ENCODE peak calls at places on chromosome 1, in nine cellular contexts. E is naive thymus-derived CD4-positive, alpha-beta T cell; Q is activated CD4-positive, alpha-beta T cell treated with anti-CD3 and anti-CD28 coated beads for 24 hours; L is NAMALWA; M is type B pancreatic cell; W is AG09309; Y is neural progenitor cell; U is GM23248; J is stimulated activated CD4-positive, alpha-beta T cell treated with anti-CD3 and anti-CD28 coated beads, Interleukin-1b, Interleukin-23, amount 100 ng/mL, for 4 hours. P is an unnamed sample.

GRCh38 chr1:150621497-150622113 is 7.8 kb downstream of the ENSA start:
- DNase-seq in E (peak), Q (no peak), L (peak), M (no peak), W (no peak), Y (peak), U (peak), J (no peak), P (no peak)

GRCh38 chr1:201826830-201827229 is 2.1 kb upstream of the IPO9 start:
- DNase-seq in E (no peak), Q (no peak), L (no peak), M (no peak), W (no peak), Y (peak), U (peak), J (no peak), P (no peak)

GRCh38 chr1:225654688-225655508 is 2.0 kb upstream of the ENAH start:
- DNase-seq in E (no peak), Q (no peak), L (peak), M (no peak), W (no peak), Y (no peak), U (no peak), J (no peak), P (no peak)

GRCh38 chr1:220890582-220890981 is 11.3 kb downstream of the HLX start:
- DNase-seq in E (no peak), Q (no peak), L (no peak), M (no peak), W (no peak), Y (no peak), U (no peak), J (no peak), P (no peak)

GRCh38 chr1:53740621-53741105 is 1.7 kb upstream of the GLIS1 start:
- DNase-seq in E (no peak), Q (no peak), L (no peak), M (no peak), W (peak), Y (no peak), U (peak), J (no peak), P (no peak)

GRCh38 chr1:8249838-8250237 is 68.1 kb upstream of the SLC45A1 start:
- DNase-seq in E (no peak), Q (no peak), L (no peak), M (no peak), W (no peak), Y (no peak), U (no peak), J (no peak), P (no peak)

GRCh38 chr1:7400566-7400965 is 370.5 kb upstream of the VAMP3 start:
- DNase-seq in E (no peak), Q (no peak), L (no peak), M (no peak), W (no peak), Y (no peak), U (no peak), J (no peak), P (peak)

GRCh38 chr1:59164371-59164770 is 132.5 kb upstream of the FGGY start:
- DNase-seq in E (no peak), Q (no peak), L (no peak), M (no peak), W (no peak), Y (no peak), U (no peak), J (no peak), P (no peak)

GRCh38 chr1:87117761-87118160 is 203.3 kb downstream of the HS2ST1 start:
- DNase-seq in E (no peak), Q (no peak), L (no peak), M (no peak), W (no peak), Y (no peak), U (no peak), J (no peak), P (no peak)

GRCh38 chr1:218804014-218804785 is 369.5 kb upstream of the LYPLAL1 start:
- DNase-seq in E (no peak), Q (no peak), L (no peak), M (no peak), W (no peak), Y (no peak), U (peak), J (no peak), P (no peak)

GRCh38 chr1:12601690-12602632 is 16.0 kb downstream of the DHRS3 start:
- DNase-seq in E (no peak), Q (no peak), L (no peak), M (no peak), W (peak), Y (peak), U (no peak), J (no peak), P (no peak)

GRCh38 chr1:205256956-205257615 is 29.3 kb downstream of the TMCC2 start:
- DNase-seq in E (no peak), Q (no peak), L (no peak), M (no peak), W (no peak), Y (peak), U (no peak), J (no peak), P (no peak)

GRCh38 chr1:221908573-221908972 is 166.7 kb upstream of the DUSP10 start:
- DNase-seq in E (no peak), Q (no peak), L (no peak), M (no peak), W (no peak), Y (peak), U (no peak), J (no peak), P (no peak)

GRCh38 chr1:6116137-6116536 is 64.0 kb downstream of the CHD5 start:
- DNase-seq in E (no peak), Q (no peak), L (no peak), M (no peak), W (no peak), Y (no peak), U (peak), J (no peak), P (no peak)

GRCh38 chr1:65948609-65949229 is 156.0 kb downstream of the PDE4B start:
- DNase-seq in E (no peak), Q (no peak), L (no peak), M (no peak), W (no peak), Y (no peak), U (peak), J (no peak), P (no peak)

GRCh38 chr1:112904071-112904830 is 51.7 kb downstream of the SLC16A1 start:
- DNase-seq in E (no peak), Q (peak), L (no peak), M (no peak), W (peak), Y (no peak), U (peak), J (peak), P (no peak)

GRCh38 chr1:151729157-151729965 is 8.0 kb downstream of the RIIAD1 start:
- DNase-seq in E (no peak), Q (no peak), L (no peak), M (no peak), W (no peak), Y (no peak), U (no peak), J (no peak), P (no peak)

GRCh38 chr1:109983380-109984189 is 980 bp upstream of the AHCYL1 start:
- DNase-seq in E (no peak), Q (no peak), L (no peak), M (no peak), W (no peak), Y (no peak), U (no peak), J (no peak), P (no peak)

GRCh38 chr1:178619523-178619922 is 105.5 kb upstream of the RALGPS2 start:
- DNase-seq in E (no peak), Q (no peak), L (no peak), M (no peak), W (no peak), Y (no peak), U (no peak), J (no peak), P (no peak)

GRCh38 chr1:114510235-114511047 is 562 bp downstream of the TRIM33 start:
- DNase-seq in E (peak), Q (peak), L (peak), M (peak), W (no peak), Y (no peak), U (peak), J (peak), P (no peak)